ENCODE peak calls at places on chromosomes 7 and 10, in six cellular contexts. U is NCI-H526; G is endothelial cell; K is stimulated activated CD4-positive, alpha-beta T cell treated with anti-CD3 and anti-CD28 coated beads, Interleukin-2, amount 100 ng/mL, for 48 hours; A is fibroblast of mammary gland; E is fibroblast of lung. C is an unnamed sample.

GRCh38 chr10:22705534-22705933 is 8.8 kb downstream of the PIP4K2A start:
- DNase-seq in U (no peak), A (no peak), E (no peak), K (no peak), G (no peak), C (no peak)

GRCh38 chr10:43859016-43859525 is 210.4 kb upstream of the ZNF32 start:
- DNase-seq in A (no peak), K (no peak), G (no peak), E (no peak), U (no peak), C (no peak)

GRCh38 chr10:14953452-14954000 is 370 bp downstream of the DCLRE1C start:
- DNase-seq in A (peak; percentile 76), G (peak; percentile 37), U (peak; percentile 25), K (peak; percentile 13), E (peak; percentile 71), C (peak; percentile 50)

GRCh38 chr10:27805215-27805614 is 59.6 kb upstream of the MKX start:
- DNase-seq in E (no peak), A (no peak), U (no peak), G (no peak), K (no peak), C (no peak)

GRCh38 chr10:102341038-102341688 is 54.3 kb upstream of the NFKB2 start:
- DNase-seq in U (peak; percentile 10), G (no peak), K (no peak), E (no peak), A (peak; percentile 56), C (no peak)

GRCh38 chr7:27030393-27031001 is 65.3 kb downstream of the HOXA1 start:
- DNase-seq in G (no peak), A (no peak), E (no peak), K (no peak), U (no peak), C (no peak)

GRCh38 chr10:38094923-38095574 is 912 bp downstream of the ZNF37A start:
- DNase-seq in E (peak; percentile 19), K (no peak), U (no peak), G (no peak), A (peak; percentile 16), C (peak; percentile 5)

GRCh38 chr7:26279405-26279804 is 12.3 kb upstream of the SNX10 start:
- DNase-seq in E (no peak), U (no peak), K (no peak), G (no peak), A (peak; percentile 42), C (no peak)

GRCh38 chr7:74289660-74290589 is 718 bp downstream of the CLIP2 start:
- DNase-seq in K (no peak), U (peak; percentile 44), G (peak; percentile 17), E (no peak), A (no peak), C (no peak)

GRCh38 chr7:154777023-154777422 is 225.9 kb downstream of the PAXIP1 start:
- DNase-seq in U (no peak), A (no peak), E (no peak), K (no peak), G (no peak), C (peak; percentile 26)

GRCh38 chr10:61834519-61834918 is 67.0 kb upstream of the ARID5B start:
- DNase-seq in G (no peak), E (no peak), K (no peak), A (no peak), U (peak; percentile 8), C (no peak)

GRCh38 chr10:4825868-4826787 is at the start of gene AKR1E2:
- DNase-seq in G (peak; percentile 75), K (peak; percentile 58), A (peak; percentile 95), U (peak; percentile 61), E (peak; percentile 91), C (no peak)

GRCh38 chr7:102318482-102318971 is 31.9 kb downstream of the SH2B2 start:
- DNase-seq in A (peak; percentile 10), G (no peak), E (no peak), K (no peak), U (no peak), C (no peak)

GRCh38 chr10:34804306-34804705 is 10.8 kb downstream of the PARD3 start:
- DNase-seq in G (no peak), A (peak; percentile 30), E (no peak), K (no peak), U (no peak), C (no peak)

GRCh38 chr7:22597845-22598244 is 97.9 kb upstream of the STEAP1B start:
- DNase-seq in G (no peak), K (no peak), U (no peak), A (peak; percentile 97), E (peak; percentile 90), C (no peak)

GRCh38 chr10:21602313-21602712 is 68.3 kb downstream of the MLLT10 start:
- DNase-seq in A (no peak), K (no peak), G (no peak), U (no peak), E (no peak), C (no peak)

GRCh38 chr10:7409045-7409731 is 1.6 kb downstream of the SFMBT2 start:
- DNase-seq in U (peak; percentile 58), K (peak; percentile 47), E (peak; percentile 66), A (peak; percentile 16), G (peak; percentile 29), C (no peak)

GRCh38 chr7:29385214-29385613 is 178.4 kb upstream of the PRR15 start:
- DNase-seq in A (no peak), U (no peak), E (no peak), K (no peak), G (no peak), C (no peak)

GRCh38 chr7:155450828-155451521 is 7.0 kb upstream of the EN2 start:
- DNase-seq in E (no peak), A (no peak), K (no peak), U (no peak), G (no peak), C (no peak)

C was measured in HuH-7.